ENCODE peak calls at places on chromosomes 3 and 15, in nine cellular contexts. B is fibroblast of lung, O is AG04449, S is H1, L is IMR-90, P is upper lobe of right lung, X is upper lobe of left lung, J is right lobe of liver, V is cardiac muscle cell. R is an unnamed sample.

GRCh38 chr15:99253381-99254090 is 2.3 kb downstream of the LRRC28 start:
- DNase-seq in L (peak; percentile 61), B (peak; percentile 59), O (no peak), S (no peak), X (no peak), P (no peak), J (no peak), V (peak; percentile 33), R (no peak)

GRCh38 chr3:148211725-148212124 is 486.0 kb upstream of the AGTR1 start:
- DNase-seq in V (peak; percentile 14), S (no peak), P (no peak), O (no peak), J (no peak), B (peak; percentile 44), L (peak; percentile 17), X (no peak), R (peak; percentile 60)

GRCh38 chr3:156449712-156450574 is 105.0 kb downstream of the SSR3 start:
- DNase-seq in X (no peak), O (no peak), L (peak; percentile 30), P (no peak), J (no peak), V (peak; percentile 56), B (peak; percentile 47), S (no peak), R (no peak)

GRCh38 chr3:11306815-11307589 is 34.8 kb downstream of the ATG7 start:
- DNase-seq in J (no peak), S (no peak), B (no peak), X (no peak), P (no peak), L (peak; percentile 49), O (no peak), V (peak; percentile 66), R (no peak)

GRCh38 chr15:71115567-71116351 is 488 bp downstream of the THSD4 start:
- DNase-seq in V (peak; percentile 67), B (peak; percentile 59), L (peak; percentile 58), X (peak; percentile 73), O (no peak), J (peak; percentile 66), P (peak; percentile 85), S (no peak), R (no peak)

GRCh38 chr3:179071161-179071568 is 444 bp downstream of the ZMAT3 start:
- DNase-seq in S (no peak), P (no peak), L (peak; percentile 67), X (peak; percentile 23), V (no peak), J (no peak), B (peak; percentile 24), O (no peak), R (no peak)

GRCh38 chr3:124078978-124079911 is 87.3 kb upstream of the ROPN1 start:
- DNase-seq in V (peak; percentile 56), J (no peak), P (no peak), X (no peak), L (peak; percentile 50), S (no peak), B (peak; percentile 64), O (no peak), R (no peak)

GRCh38 chr15:96585634-96586386 is 255.3 kb downstream of the NR2F2 start:
- DNase-seq in B (peak; percentile 41), J (no peak), P (no peak), S (no peak), O (no peak), L (peak; percentile 6), X (no peak), V (peak; percentile 40), R (no peak)

GRCh38 chr3:9007928-9008327 is 44.7 kb upstream of the RAD18 start:
- DNase-seq in P (no peak), B (no peak), X (no peak), L (no peak), V (no peak), O (no peak), S (no peak), J (no peak), R (no peak)

GRCh38 chr3:1252061-1252430 is 159.2 kb downstream of the CNTN6 start:
- DNase-seq in B (no peak), L (no peak), X (no peak), O (no peak), V (no peak), S (no peak), J (no peak), P (no peak), R (no peak)

GRCh38 chr3:1251282-1252060 is 158.6 kb downstream of the CNTN6 start:
- DNase-seq in S (no peak), O (no peak), L (no peak), J (no peak), P (no peak), B (peak; percentile 27), V (no peak), X (no peak), R (no peak)
- TF ChIP-seq CTCF in S (peak; percentile 18), O (peak; percentile 7), L (no peak), J (no peak), P (no peak), B (peak; percentile 25), V (no peak), X (no peak), R (peak; percentile 30)

GRCh38 chr3:13518516-13519351 is 30.2 kb upstream of the FBLN2 start:
- DNase-seq in J (no peak), S (no peak), V (peak; percentile 78), B (peak; percentile 57), O (no peak), P (no peak), L (no peak), X (no peak), R (no peak)

GRCh38 chr3:13522236-13522635 is 26.7 kb upstream of the FBLN2 start:
- DNase-seq in P (no peak), L (no peak), X (no peak), O (no peak), B (no peak), J (no peak), V (no peak), S (no peak), R (no peak)

GRCh38 chr3:13521309-13521708 is 27.6 kb upstream of the FBLN2 start:
- DNase-seq in O (no peak), V (no peak), X (no peak), J (no peak), L (no peak), S (no peak), P (no peak), B (no peak), R (no peak)

GRCh38 chr3:13519392-13519791 is 29.5 kb upstream of the FBLN2 start:
- DNase-seq in S (no peak), B (no peak), X (no peak), P (no peak), L (no peak), O (no peak), V (no peak), J (no peak), R (no peak)

GRCh38 chr3:13520326-13520880 is 28.5 kb upstream of the FBLN2 start:
- DNase-seq in P (no peak), V (no peak), B (no peak), J (no peak), X (no peak), O (no peak), S (no peak), L (no peak), R (no peak)
- H3K4me3 ChIP-seq in P (no peak overlapping the region), V (no peak overlapping the region), B (no peak overlapping the region), J (no peak overlapping the region), X (no peak overlapping the region), O (no peak overlapping the region), S (no peak overlapping the region), L (no peak overlapping the region), R (no peak overlapping the region)

GRCh38 chr15:27993544-27993943 is 105.6 kb downstream of the OCA2 start:
- DNase-seq in P (no peak), V (no peak), S (no peak), X (no peak), L (no peak), B (no peak), O (no peak), J (no peak), R (no peak)
- TF ChIP-seq CTCF in P (no peak), V (no peak), S (no peak), X (no peak), L (no peak), B (no peak), O (no peak), J (no peak), R (no peak)

GRCh38 chr3:140844072-140844471 is 97.6 kb upstream of the SLC25A36 start:
- DNase-seq in P (no peak), B (no peak), O (no peak), S (no peak), V (no peak), J (no peak), L (no peak), X (no peak), R (no peak)

GRCh38 chr3:140842984-140843649 is 98.5 kb upstream of the SLC25A36 start:
- DNase-seq in V (no peak), S (no peak), B (no peak), J (no peak), P (no peak), O (no peak), X (no peak), L (no peak), R (no peak)

GRCh38 chr3:140843656-140844055 is 98.0 kb upstream of the SLC25A36 start:
- DNase-seq in X (no peak), O (no peak), S (no peak), V (no peak), L (no peak), B (no peak), J (no peak), P (no peak), R (no peak)

GRCh38 chr3:140848675-140849074 is 93.0 kb upstream of the SLC25A36 start:
- DNase-seq in V (no peak), P (no peak), S (no peak), X (no peak), O (no peak), J (no peak), B (no peak), L (no peak), R (no peak)

GRCh38 chr3:140845878-140846277 is 95.8 kb upstream of the SLC25A36 start:
- DNase-seq in B (no peak), O (no peak), L (no peak), P (no peak), X (no peak), J (no peak), S (no peak), V (no peak), R (no peak)
- H3K4me3 ChIP-seq in B (no peak overlapping the region), O (no peak overlapping the region), L (no peak overlapping the region), P (no peak overlapping the region), X (no peak overlapping the region), J (no peak overlapping the region), S (no peak overlapping the region), V (no peak overlapping the region), R (no peak overlapping the region)

DNA sequence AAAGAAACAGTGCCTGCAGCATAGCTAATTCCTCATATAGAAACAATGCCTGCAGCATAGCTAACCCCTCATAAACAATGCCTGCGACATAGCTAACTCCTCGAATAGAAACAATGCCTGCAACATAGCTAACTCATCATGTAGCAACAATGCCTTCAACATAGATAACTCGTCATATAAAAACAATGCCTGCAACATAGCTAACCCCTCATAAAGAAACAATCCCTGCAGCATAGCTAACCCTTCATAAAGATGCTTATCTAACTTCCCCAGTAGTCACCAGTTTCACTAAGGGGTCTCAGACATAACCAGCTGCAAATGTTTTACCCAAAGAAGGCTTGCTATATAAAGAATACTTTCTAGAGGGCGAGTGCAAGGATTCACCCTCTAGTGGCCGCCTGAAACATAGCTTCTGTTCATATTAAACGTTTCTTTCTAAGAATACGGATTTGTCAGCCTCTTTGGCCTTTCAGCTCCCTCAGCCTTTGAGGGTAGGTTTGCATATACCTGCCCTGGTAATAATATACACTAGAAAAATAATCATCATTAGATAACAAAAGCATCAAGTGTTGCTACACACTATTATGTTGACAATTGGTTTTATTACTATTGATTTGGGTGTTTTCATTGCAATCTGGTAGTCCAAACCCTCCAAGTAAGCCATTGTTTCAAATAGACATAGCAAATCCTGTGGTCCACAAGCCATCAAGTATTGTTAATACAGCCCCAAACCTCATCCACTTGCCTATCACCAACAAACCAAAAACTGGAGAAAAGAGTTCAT is 44.4 kb upstream of the FAN1 start:
- DNase-seq in P (no peak), S (no peak), B (peak; percentile 43), V (peak; percentile 55), O (peak; percentile 17), J (no peak), L (peak; percentile 29), X (no peak), R (peak; percentile 6)
- TF ChIP-seq CTCF in P (peak; percentile 68), S (peak; percentile 71), B (peak; percentile 81), V (peak; percentile 75), O (peak; percentile 61), J (peak; percentile 62), L (peak; percentile 62), X (peak; percentile 32), R (peak; percentile 80)

R was measured in retinal pigment epithelial cell.